ENCODE peak calls at places on chromosome 22, in nine cellular contexts. N, Y, I, K, B, R, H, L and F are unnamed samples.
A peak's percentile ranks its signal among the peaks of the same experiment; 100 is the strongest.

GRCh38 chr22:25419247-25420113 is 145.0 kb upstream of the GRK3 start:
- DNase-seq in K (no peak), N (peak; percentile 50), B (peak; percentile 49), Y (no peak), R (no peak), H (no peak), L (no peak), I (peak; percentile 74), F (no peak)

GRCh38 chr22:40179535-40179934 is 1.8 kb downstream of the TNRC6B start:
- DNase-seq in K (no peak), N (no peak), L (no peak), B (no peak), Y (no peak), I (no peak), R (no peak), H (no peak), F (no peak)

GRCh38 chr22:39725351-39726035 is 154.9 kb downstream of the CACNA1I start:
- DNase-seq in K (no peak), I (no peak), R (no peak), Y (no peak), H (no peak), N (peak; percentile 11), B (no peak), L (no peak), F (no peak)

GRCh38 chr22:49963647-49964026 is 3.1 kb downstream of the PIM3 start:
- DNase-seq in R (no peak), K (no peak), Y (peak; percentile 63), B (no peak), N (no peak), I (no peak), H (no peak), L (no peak), F (peak; percentile 19)

GRCh38 chr22:39622881-39623367 is 52.4 kb downstream of the CACNA1I start:
- DNase-seq in L (peak; percentile 73), R (no peak), H (peak; percentile 40), Y (peak; percentile 59), N (peak; percentile 72), K (peak; percentile 18), I (no peak), B (peak; percentile 63), F (peak; percentile 61)

GRCh38 chr22:41561335-41561734 is 525 bp downstream of the CSDC2 start:
- DNase-seq in B (peak; percentile 27), K (no peak), H (no peak), N (no peak), I (no peak), L (no peak), Y (no peak), R (no peak), F (no peak)

GRCh38 chr22:49238181-49239141 is 589.2 kb downstream of the BRD1 start:
- DNase-seq in K (no peak), N (no peak), R (no peak), I (peak; percentile 32), Y (no peak), H (no peak), L (no peak), B (no peak), F (no peak)

GRCh38 chr22:30317778-30318177 is 9.0 kb downstream of the TBC1D10A start:
- DNase-seq in N (no peak), H (no peak), K (no peak), R (no peak), B (no peak), I (no peak), L (no peak), Y (no peak), F (no peak)

GRCh38 chr22:35842519-35842913 is 124.8 kb downstream of the APOL5 start:
- DNase-seq in B (no peak), R (no peak), N (no peak), Y (no peak), I (no peak), L (no peak), H (no peak), K (no peak), F (no peak)

GRCh38 chr22:19994851-19995610 is 21.6 kb downstream of the ARVCF start:
- DNase-seq in I (no peak), B (no peak), H (no peak), L (no peak), N (no peak), R (no peak), K (no peak), Y (peak; percentile 3), F (no peak)

GRCh38 chr22:49803134-49803533 is 24.5 kb downstream of the BRD1 start:
- DNase-seq in N (no peak), Y (no peak), H (no peak), I (no peak), R (no peak), L (no peak), B (no peak), K (no peak), F (no peak)

GRCh38 chr22:20094158-20094807 is 14.2 kb downstream of the DGCR8 start:
- DNase-seq in L (no peak), Y (no peak), K (no peak), H (no peak), N (no peak), R (no peak), B (no peak), I (no peak), F (no peak)

DNA sequence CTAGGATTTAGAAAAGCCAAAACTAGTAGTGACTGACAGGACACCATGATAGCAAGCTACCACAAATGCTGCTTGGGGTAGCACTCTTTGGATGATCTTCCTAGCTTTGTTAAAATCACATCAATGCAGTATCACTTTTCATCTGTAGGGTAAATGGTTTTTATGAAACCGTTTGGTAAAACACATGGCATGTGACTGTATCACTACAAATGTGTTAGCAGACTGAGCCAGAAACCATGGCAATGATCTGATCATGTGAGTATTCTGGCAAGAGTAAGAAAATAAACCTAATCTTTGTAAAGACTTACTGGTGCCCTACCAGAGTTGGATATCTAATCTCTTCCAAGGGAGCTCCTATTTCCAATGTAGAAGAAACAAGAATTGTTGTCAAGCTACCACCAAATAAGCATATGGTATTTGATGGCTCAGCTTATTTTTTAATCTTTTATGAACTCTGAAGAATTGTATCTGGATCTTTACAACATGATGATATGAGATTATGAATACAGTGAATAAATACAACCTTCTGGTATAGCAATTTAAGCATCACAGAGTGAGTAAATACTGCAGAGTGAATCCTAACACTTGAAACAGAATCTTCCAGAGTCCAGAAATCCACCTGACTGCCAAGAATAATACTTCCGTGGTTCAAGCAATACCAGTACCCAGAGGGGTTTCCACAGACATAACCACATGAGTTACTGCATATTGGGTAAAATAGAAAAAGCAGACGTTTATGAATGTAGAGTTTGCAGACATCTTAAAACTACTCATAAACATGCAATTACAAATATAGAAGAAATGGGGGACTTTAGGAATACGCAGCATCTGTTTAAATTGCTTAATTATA is 238.9 kb downstream of the TTC28 start:
- DNase-seq in K (no peak), R (peak; percentile 51), N (no peak), B (no peak), I (no peak), L (no peak), Y (no peak), H (no peak), F (no peak)
- TF ChIP-seq CTCF in K (no peak), R (peak; percentile 39), N (no peak), B (no peak), I (no peak), L (no peak), Y (no peak), H (no peak), F (no peak)

GRCh38 chr22:43592470-43592869 is 180.7 kb downstream of the MPPED1 start:
- DNase-seq in H (no peak), B (no peak), I (no peak), R (no peak), N (no peak), Y (no peak), L (no peak), K (no peak), F (no peak)
- TF ChIP-seq CTCF in H (peak; percentile 6), B (peak; percentile 19), I (no peak), R (peak; percentile 21), N (no peak), Y (no peak), L (peak; percentile 22), K (no peak), F (no peak)

GRCh38 chr22:22595001-22595835 is 36.2 kb upstream of the PRAME start:
- DNase-seq in Y (no peak), R (no peak), N (no peak), I (no peak), H (no peak), B (no peak), L (no peak), K (no peak), F (no peak)

GRCh38 chr22:22590136-22590891 is 31.2 kb upstream of the PRAME start:
- DNase-seq in K (no peak), I (no peak), H (no peak), Y (no peak), R (no peak), N (no peak), B (no peak), L (no peak), F (no peak)

GRCh38 chr22:22593250-22593649 is 34.2 kb upstream of the PRAME start:
- DNase-seq in H (no peak), K (no peak), N (no peak), L (no peak), B (no peak), I (no peak), Y (no peak), R (no peak), F (no peak)

GRCh38 chr22:22591348-22592299 is 32.6 kb upstream of the PRAME start:
- DNase-seq in L (no peak), Y (no peak), R (no peak), B (no peak), H (no peak), I (no peak), K (no peak), N (no peak), F (no peak)

GRCh38 chr22:22593964-22594656 is 35.0 kb upstream of the PRAME start:
- DNase-seq in R (peak; percentile 18), B (peak; percentile 77), N (peak; percentile 45), L (peak; percentile 65), K (no peak), H (peak; percentile 48), I (no peak), Y (peak; percentile 41), F (peak; percentile 27)
- TF ChIP-seq CTCF in R (peak; percentile 81), B (peak; percentile 71), N (peak; percentile 81), L (peak; percentile 65), K (peak; percentile 62), H (peak; percentile 48), I (peak; percentile 60), Y (peak; percentile 53), F (no peak)

GRCh38 chr22:22123960-22124278 is 120.7 kb upstream of the VPREB1 start:
- DNase-seq in N (no peak), H (no peak), R (no peak), L (no peak), Y (no peak), K (no peak), I (no peak), B (no peak), F (no peak)

GRCh38 chr22:22127100-22127499 is 117.5 kb upstream of the VPREB1 start:
- DNase-seq in I (no peak), R (no peak), Y (no peak), N (no peak), B (no peak), K (no peak), L (no peak), H (no peak), F (no peak)

GRCh38 chr22:22124374-22124773 is 120.2 kb upstream of the VPREB1 start:
- DNase-seq in N (no peak), I (no peak), R (no peak), Y (no peak), H (no peak), B (no peak), L (no peak), K (no peak), F (no peak)

GRCh38 chr22:22125028-22125578 is 119.5 kb upstream of the VPREB1 start:
- DNase-seq in N (no peak), Y (no peak), K (no peak), H (no peak), R (no peak), I (no peak), B (no peak), L (no peak), F (no peak)

GRCh38 chr22:22125579-22126468 is 118.8 kb upstream of the VPREB1 start:
- DNase-seq in L (no peak), B (no peak), N (no peak), I (no peak), Y (peak; percentile 11), R (no peak), K (no peak), H (no peak), F (no peak)
- TF ChIP-seq CTCF in L (no peak), B (no peak), N (no peak), I (no peak), Y (no peak), R (no peak), K (no peak), H (no peak), F (no peak)